ENCODE peak calls at places on chromosomes 6 and 20, in six cellular contexts. One of them, this sample, is unnamed.

GRCh38 chr6:71290611-71291010 is 2.0 kb downstream of the OGFRL1 start:
- DNase-seq in GM23248: no peak
- DNase-seq in PC-3: no peak
- DNase-seq in OCI-LY7: no peak
- DNase-seq in HCT116: no peak
- DNase-seq in hepatocyte: no peak
- DNase-seq in this sample: no peak

GRCh38 chr6:19866900-19867627 is 29.9 kb downstream of the ID4 start:
- DNase-seq in GM23248: peak; percentile 60
- DNase-seq in PC-3: peak; percentile 92
- DNase-seq in OCI-LY7: no peak
- DNase-seq in HCT116: peak; percentile 71
- DNase-seq in hepatocyte: no peak
- DNase-seq in this sample: no peak

GRCh38 chr6:34205466-34205865 is 31.2 kb upstream of the HMGA1 start:
- DNase-seq in GM23248: peak; percentile 29
- DNase-seq in PC-3: no peak
- DNase-seq in OCI-LY7: no peak
- DNase-seq in HCT116: no peak
- DNase-seq in hepatocyte: no peak
- DNase-seq in this sample: no peak

GRCh38 chr6:167341665-167342655 is 17.1 kb downstream of the TTLL2 start:
- DNase-seq in GM23248: no peak
- DNase-seq in PC-3: no peak
- DNase-seq in OCI-LY7: no peak
- DNase-seq in HCT116: no peak
- DNase-seq in hepatocyte: peak; percentile 76
- DNase-seq in this sample: no peak

GRCh38 chr20:5118220-5119142 is 1.3 kb downstream of the PCNA start:
- DNase-seq in GM23248: peak; percentile 15
- DNase-seq in PC-3: no peak
- DNase-seq in OCI-LY7: peak; percentile 39
- DNase-seq in HCT116: no peak
- DNase-seq in hepatocyte: no peak
- DNase-seq in this sample: peak; percentile 58

GRCh38 chr6:29723666-29724588 is 693 bp downstream of the HLA-F start:
- DNase-seq in GM23248: peak; percentile 47
- DNase-seq in PC-3: no peak
- DNase-seq in OCI-LY7: peak; percentile 39
- DNase-seq in HCT116: no peak
- DNase-seq in hepatocyte: peak; percentile 16
- DNase-seq in this sample: no peak

GRCh38 chr20:6802227-6802626 is 34.7 kb downstream of the BMP2 start:
- DNase-seq in GM23248: peak; percentile 9
- DNase-seq in PC-3: no peak
- DNase-seq in OCI-LY7: no peak
- DNase-seq in HCT116: no peak
- DNase-seq in hepatocyte: no peak
- DNase-seq in this sample: no peak

GRCh38 chr6:126427713-126428112 is 87.8 kb downstream of the CENPW start:
- DNase-seq in GM23248: no peak
- DNase-seq in PC-3: no peak
- DNase-seq in OCI-LY7: no peak
- DNase-seq in HCT116: no peak
- DNase-seq in hepatocyte: peak; percentile 7
- DNase-seq in this sample: no peak

GRCh38 chr20:53737404-53738038 is 143.9 kb upstream of the ZNF217 start:
- DNase-seq in GM23248: peak; percentile 50
- DNase-seq in PC-3: peak; percentile 29
- DNase-seq in OCI-LY7: no peak
- DNase-seq in HCT116: no peak
- DNase-seq in hepatocyte: no peak
- DNase-seq in this sample: no peak

GRCh38 chr20:15179426-15180190 is 842.2 kb upstream of the FLRT3 start:
- DNase-seq in GM23248: no peak
- DNase-seq in PC-3: no peak
- DNase-seq in OCI-LY7: no peak
- DNase-seq in HCT116: no peak
- DNase-seq in hepatocyte: no peak
- DNase-seq in this sample: no peak

GRCh38 chr6:53928641-53929339 is 134.0 kb downstream of the LRRC1 start:
- DNase-seq in GM23248: no peak
- DNase-seq in PC-3: peak; percentile 63
- DNase-seq in OCI-LY7: no peak
- DNase-seq in HCT116: peak; percentile 18
- DNase-seq in hepatocyte: no peak
- DNase-seq in this sample: no peak

GRCh38 chr6:38755207-38755606 is 40.1 kb downstream of the DNAH8 start:
- DNase-seq in GM23248: no peak
- DNase-seq in PC-3: peak; percentile 77
- DNase-seq in OCI-LY7: no peak
- DNase-seq in HCT116: peak; percentile 32
- DNase-seq in hepatocyte: no peak
- DNase-seq in this sample: no peak

GRCh38 chr6:134437376-134437775 is 119.5 kb upstream of the SGK1 start:
- DNase-seq in GM23248: peak; percentile 52
- DNase-seq in PC-3: peak; percentile 34
- DNase-seq in OCI-LY7: peak; percentile 20
- DNase-seq in HCT116: no peak
- DNase-seq in hepatocyte: no peak
- DNase-seq in this sample: no peak

GRCh38 chr6:129251669-129252376 is 368.9 kb downstream of the LAMA2 start:
- DNase-seq in GM23248: peak; percentile 80
- DNase-seq in PC-3: peak; percentile 83
- DNase-seq in OCI-LY7: peak; percentile 53
- DNase-seq in HCT116: peak; percentile 73
- DNase-seq in hepatocyte: peak; percentile 80
- DNase-seq in this sample: peak; percentile 81

GRCh38 chr6:37433657-37434271 is 743 bp downstream of the CMTR1 start:
- DNase-seq in GM23248: peak; percentile 58
- DNase-seq in PC-3: no peak
- DNase-seq in OCI-LY7: peak; percentile 53
- DNase-seq in HCT116: no peak
- DNase-seq in hepatocyte: peak; percentile 15
- DNase-seq in this sample: peak; percentile 71

GRCh38 chr20:38156888-38157634 is 8.0 kb downstream of the TGM2 start:
- DNase-seq in GM23248: peak; percentile 41
- DNase-seq in PC-3: no peak
- DNase-seq in OCI-LY7: no peak
- DNase-seq in HCT116: no peak
- DNase-seq in hepatocyte: no peak
- DNase-seq in this sample: no peak

GRCh38 chr20:58135441-58136170 is 92.8 kb downstream of the ANKRD60 start:
- DNase-seq in GM23248: peak; percentile 70
- DNase-seq in PC-3: peak; percentile 87
- DNase-seq in OCI-LY7: no peak
- DNase-seq in HCT116: no peak
- DNase-seq in hepatocyte: no peak
- DNase-seq in this sample: no peak

GRCh38 chr6:38824243-38824894 is 109.3 kb downstream of the DNAH8 start:
- DNase-seq in GM23248: no peak
- DNase-seq in PC-3: no peak
- DNase-seq in OCI-LY7: no peak
- DNase-seq in HCT116: no peak
- DNase-seq in hepatocyte: no peak
- DNase-seq in this sample: no peak

GRCh38 chr20:53942973-53943372 is 127.4 kb downstream of the BCAS1 start:
- DNase-seq in GM23248: no peak
- DNase-seq in PC-3: no peak
- DNase-seq in OCI-LY7: no peak
- DNase-seq in HCT116: no peak
- DNase-seq in hepatocyte: no peak
- DNase-seq in this sample: no peak

GRCh38 chr6:90284236-90284744 is 12.4 kb downstream of the BACH2 start:
- DNase-seq in GM23248: peak; percentile 95
- DNase-seq in PC-3: peak; percentile 90
- DNase-seq in OCI-LY7: no peak
- DNase-seq in HCT116: peak; percentile 86
- DNase-seq in hepatocyte: peak; percentile 74
- DNase-seq in this sample: no peak

GRCh38 chr6:69780585-69781178 is 16.1 kb downstream of the LMBRD1 start:
- DNase-seq in GM23248: peak; percentile 9
- DNase-seq in PC-3: peak; percentile 65
- DNase-seq in OCI-LY7: no peak
- DNase-seq in HCT116: no peak
- DNase-seq in hepatocyte: peak; percentile 61
- DNase-seq in this sample: no peak

GRCh38 chr6:132082421-132082820 is 131.2 kb upstream of the CCN2 start:
- DNase-seq in GM23248: no peak
- DNase-seq in PC-3: no peak
- DNase-seq in OCI-LY7: no peak
- DNase-seq in HCT116: no peak
- DNase-seq in hepatocyte: no peak
- DNase-seq in this sample: no peak

DNA sequence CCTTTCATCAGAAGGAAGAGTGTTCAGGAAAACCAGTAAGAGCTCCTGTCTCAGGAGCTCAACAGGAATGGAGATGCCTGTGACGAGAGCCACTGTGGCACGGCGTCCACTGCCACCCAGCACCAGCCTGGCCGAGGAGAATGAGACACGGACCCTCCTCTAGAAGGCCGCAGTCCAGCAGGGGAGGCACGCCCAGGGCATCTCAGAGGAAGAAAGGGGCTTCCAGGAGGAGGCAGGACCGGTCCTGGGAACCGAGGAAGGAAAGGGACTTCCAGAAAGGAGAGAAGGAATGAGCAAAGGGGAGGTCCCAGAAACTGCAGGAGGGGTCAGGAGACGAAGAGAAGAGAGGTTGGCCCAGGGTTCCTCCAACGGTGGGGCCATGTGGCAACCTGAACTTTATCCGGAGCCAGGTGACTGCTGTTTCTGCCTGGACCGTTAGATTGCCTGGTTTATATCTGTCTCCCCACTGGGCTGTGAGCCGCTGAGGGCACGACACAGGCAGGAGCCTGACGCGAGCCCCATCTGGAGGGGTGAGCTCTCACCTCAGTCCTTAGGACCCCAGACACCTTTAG is 26.8 kb downstream of the BFSP1 start:
- DNase-seq in GM23248: no peak
- DNase-seq in PC-3: no peak
- DNase-seq in OCI-LY7: no peak
- DNase-seq in HCT116: no peak
- DNase-seq in hepatocyte: no peak
- DNase-seq in this sample: no peak
- H3K9me3 ChIP-seq in GM23248: no peaks in the 10 kb centered on the region
- H3K9me3 ChIP-seq in PC-3: no peaks in the 10 kb centered on the region
- H3K9me3 ChIP-seq in OCI-LY7: no peaks in the 10 kb centered on the region
- H3K9me3 ChIP-seq in HCT116: no peaks in the 10 kb centered on the region
- H3K9me3 ChIP-seq in hepatocyte: no peaks in the 10 kb centered on the region
- H3K9me3 ChIP-seq in this sample: no peaks in the 10 kb centered on the region

GRCh38 chr6:44503471-44503870 is 116.0 kb downstream of the CDC5L start:
- DNase-seq in GM23248: no peak
- DNase-seq in PC-3: no peak
- DNase-seq in OCI-LY7: no peak
- DNase-seq in HCT116: no peak
- DNase-seq in hepatocyte: no peak
- DNase-seq in this sample: no peak
- H3K9me2 ChIP-seq in GM23248: no peaks in the 10 kb centered on the region
- H3K9me2 ChIP-seq in PC-3: peaks cover 4% of the 10 kb centered on the region
- H3K9me2 ChIP-seq in OCI-LY7: no peaks in the 10 kb centered on the region
- H3K9me2 ChIP-seq in HCT116: no peaks in the 10 kb centered on the region
- H3K9me2 ChIP-seq in hepatocyte: no peaks in the 10 kb centered on the region
- H3K9me2 ChIP-seq in this sample: no peaks in the 10 kb centered on the region

DNA sequence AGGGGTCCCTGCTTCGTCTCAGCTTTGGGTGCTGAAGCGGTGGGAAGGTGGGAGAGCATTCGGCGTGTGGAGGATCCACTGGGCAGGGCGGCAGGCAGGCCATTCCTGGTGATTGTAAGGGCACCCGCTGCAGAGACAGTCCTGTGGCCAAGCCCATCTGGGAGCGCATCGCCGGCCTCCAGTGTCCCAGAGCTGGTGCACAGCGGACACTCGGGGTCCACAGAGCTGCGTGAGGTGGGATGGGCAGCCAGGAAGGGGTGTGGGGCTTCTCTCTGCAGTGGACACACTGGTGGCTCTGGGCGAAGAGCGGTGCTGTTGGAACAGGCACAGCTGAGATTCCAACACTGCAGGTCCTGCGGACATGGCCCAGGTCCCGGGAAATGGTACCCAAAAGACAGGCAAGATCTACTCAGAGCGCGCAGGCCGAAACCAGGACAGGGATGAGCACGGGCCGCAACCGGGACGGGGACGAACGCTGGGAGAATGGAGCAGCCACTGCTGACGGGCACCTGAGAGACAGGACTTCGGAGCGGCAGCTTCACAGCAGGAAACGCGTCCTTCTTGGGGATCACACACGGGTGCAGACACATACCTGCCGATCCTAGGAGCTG is 188.2 kb downstream of the ERMARD start:
- DNase-seq in GM23248: no peak
- DNase-seq in PC-3: no peak
- DNase-seq in OCI-LY7: no peak
- DNase-seq in HCT116: no peak
- DNase-seq in hepatocyte: no peak
- DNase-seq in this sample: no peak
- H3K9me3 ChIP-seq in GM23248: no peaks in the 10 kb centered on the region
- H3K9me3 ChIP-seq in PC-3: no peaks in the 10 kb centered on the region
- H3K9me3 ChIP-seq in OCI-LY7: no peaks in the 10 kb centered on the region
- H3K9me3 ChIP-seq in HCT116: no peaks in the 10 kb centered on the region
- H3K9me3 ChIP-seq in hepatocyte: no peaks in the 10 kb centered on the region
- H3K9me3 ChIP-seq in this sample: no peaks in the 10 kb centered on the region

GRCh38 chr20:62167474-62167873 is 15.4 kb upstream of the MTG2 start:
- DNase-seq in GM23248: no peak
- DNase-seq in PC-3: no peak
- DNase-seq in OCI-LY7: no peak
- DNase-seq in HCT116: no peak
- DNase-seq in hepatocyte: no peak
- DNase-seq in this sample: no peak

GRCh38 chr20:62171245-62171644 is 11.6 kb upstream of the MTG2 start:
- DNase-seq in GM23248: no peak
- DNase-seq in PC-3: no peak
- DNase-seq in OCI-LY7: no peak
- DNase-seq in HCT116: no peak
- DNase-seq in hepatocyte: no peak
- DNase-seq in this sample: no peak

GRCh38 chr20:62170536-62170935 is 12.3 kb upstream of the MTG2 start:
- DNase-seq in GM23248: no peak
- DNase-seq in PC-3: no peak
- DNase-seq in OCI-LY7: no peak
- DNase-seq in HCT116: no peak
- DNase-seq in hepatocyte: no peak
- DNase-seq in this sample: no peak

GRCh38 chr20:62168061-62168460 is 14.8 kb upstream of the MTG2 start:
- DNase-seq in GM23248: no peak
- DNase-seq in PC-3: no peak
- DNase-seq in OCI-LY7: no peak
- DNase-seq in HCT116: no peak
- DNase-seq in hepatocyte: no peak
- DNase-seq in this sample: no peak

DNA sequence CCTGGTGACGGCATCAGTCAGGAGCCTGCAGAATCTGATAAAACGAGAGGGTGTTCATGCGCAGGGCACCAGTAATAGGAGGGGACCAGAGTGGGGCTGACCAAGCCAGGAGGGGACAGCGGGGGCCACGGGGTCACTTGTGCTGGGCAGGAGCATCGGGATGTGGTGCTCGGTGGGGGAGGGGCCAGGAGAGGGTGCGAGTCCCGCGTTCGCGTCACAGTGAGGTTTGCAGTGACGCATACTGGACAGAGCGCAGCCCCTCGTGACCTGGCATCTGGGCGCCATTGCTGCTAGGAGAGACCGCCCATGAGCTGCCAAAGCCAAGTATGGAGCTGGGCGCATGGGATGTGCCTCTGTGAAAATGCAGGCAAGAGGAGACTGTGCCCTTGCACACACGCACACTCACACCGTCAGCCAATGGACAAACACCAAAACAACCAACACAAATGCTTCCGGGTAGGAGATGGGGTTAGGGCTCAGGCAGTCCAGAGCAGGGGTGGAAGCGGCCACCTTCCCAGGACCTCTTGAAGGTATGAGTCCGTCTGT is 13.9 kb upstream of the MTG2 start:
- DNase-seq in GM23248: no peak
- DNase-seq in PC-3: no peak
- DNase-seq in OCI-LY7: no peak
- DNase-seq in HCT116: no peak
- DNase-seq in hepatocyte: no peak
- DNase-seq in this sample: no peak
- H3K9me2 ChIP-seq in GM23248: no peaks in the 10 kb centered on the region
- H3K9me2 ChIP-seq in PC-3: no peaks in the 10 kb centered on the region
- H3K9me2 ChIP-seq in OCI-LY7: no peaks in the 10 kb centered on the region
- H3K9me2 ChIP-seq in HCT116: no peaks in the 10 kb centered on the region
- H3K9me2 ChIP-seq in hepatocyte: no peaks in the 10 kb centered on the region
- H3K9me2 ChIP-seq in this sample: no peaks in the 10 kb centered on the region